ENCODE peak calls at places on chromosomes 7 and 10, in ten cellular contexts. One of them, this sample, is unnamed.

GRCh38 chr10:77644557-77645243 is 7.1 kb upstream of the KCNMA1 start:
- DNase-seq in SW480: no peak
- DNase-seq in Ammon's horn: no peak
- DNase-seq in occipital lobe: no peak
- DNase-seq in KG1: no peak
- DNase-seq in fibroblast of the aortic adventitia: no peak
- DNase-seq in H54: no peak
- DNase-seq in mucosa of gallbladder: no peak
- DNase-seq in uterus: no peak
- DNase-seq in coronary artery: no peak
- DNase-seq in this sample: no peak

GRCh38 chr7:5284304-5285281 is 1.9 kb downstream of the SLC29A4 start:
- DNase-seq in SW480: peak; percentile 84
- DNase-seq in Ammon's horn: peak; percentile 59
- DNase-seq in occipital lobe: no peak
- DNase-seq in KG1: no peak
- DNase-seq in fibroblast of the aortic adventitia: no peak
- DNase-seq in H54: peak; percentile 55
- DNase-seq in mucosa of gallbladder: no peak
- DNase-seq in uterus: no peak
- DNase-seq in coronary artery: no peak
- DNase-seq in this sample: peak; percentile 33

GRCh38 chr7:108135446-108136190 is 5.5 kb upstream of the LAMB4 start:
- DNase-seq in SW480: no peak
- DNase-seq in Ammon's horn: no peak
- DNase-seq in occipital lobe: no peak
- DNase-seq in KG1: peak; percentile 51
- DNase-seq in fibroblast of the aortic adventitia: no peak
- DNase-seq in H54: no peak
- DNase-seq in mucosa of gallbladder: no peak
- DNase-seq in uterus: no peak
- DNase-seq in coronary artery: no peak
- DNase-seq in this sample: peak; percentile 70

GRCh38 chr7:80831996-80832395 is 86.9 kb downstream of the SEMA3C start:
- DNase-seq in SW480: no peak
- DNase-seq in Ammon's horn: no peak
- DNase-seq in occipital lobe: no peak
- DNase-seq in KG1: no peak
- DNase-seq in fibroblast of the aortic adventitia: peak; percentile 45
- DNase-seq in H54: no peak
- DNase-seq in mucosa of gallbladder: no peak
- DNase-seq in uterus: no peak
- DNase-seq in coronary artery: no peak
- DNase-seq in this sample: no peak

GRCh38 chr10:44312401-44312800 is 72.5 kb downstream of the CXCL12 start:
- DNase-seq in SW480: no peak
- DNase-seq in Ammon's horn: no peak
- DNase-seq in occipital lobe: no peak
- DNase-seq in KG1: no peak
- DNase-seq in fibroblast of the aortic adventitia: no peak
- DNase-seq in H54: no peak
- DNase-seq in mucosa of gallbladder: no peak
- DNase-seq in uterus: no peak
- DNase-seq in coronary artery: no peak
- DNase-seq in this sample: peak; percentile 16

GRCh38 chr10:122263971-122264370 is 7.1 kb upstream of the BTBD16 start:
- DNase-seq in SW480: no peak
- DNase-seq in Ammon's horn: no peak
- DNase-seq in occipital lobe: no peak
- DNase-seq in KG1: no peak
- DNase-seq in fibroblast of the aortic adventitia: peak; percentile 88
- DNase-seq in H54: no peak
- DNase-seq in mucosa of gallbladder: no peak
- DNase-seq in uterus: no peak
- DNase-seq in coronary artery: no peak
- DNase-seq in this sample: no peak

GRCh38 chr7:78140109-78140508 is 341.5 kb downstream of the PHTF2 start:
- DNase-seq in SW480: no peak
- DNase-seq in Ammon's horn: no peak
- DNase-seq in occipital lobe: no peak
- DNase-seq in KG1: no peak
- DNase-seq in fibroblast of the aortic adventitia: no peak
- DNase-seq in H54: no peak
- DNase-seq in mucosa of gallbladder: no peak
- DNase-seq in uterus: no peak
- DNase-seq in coronary artery: no peak
- DNase-seq in this sample: no peak

GRCh38 chr7:45145881-45146280 is 11.7 kb upstream of the RAMP3 start:
- DNase-seq in SW480: no peak
- DNase-seq in Ammon's horn: no peak
- DNase-seq in occipital lobe: no peak
- DNase-seq in KG1: no peak
- DNase-seq in fibroblast of the aortic adventitia: no peak
- DNase-seq in H54: no peak
- DNase-seq in mucosa of gallbladder: no peak
- DNase-seq in uterus: no peak
- DNase-seq in coronary artery: peak; percentile 45
- DNase-seq in this sample: no peak

GRCh38 chr7:143938522-143939243 is 3.6 kb downstream of the OR2F2 start:
- DNase-seq in SW480: no peak
- DNase-seq in Ammon's horn: no peak
- DNase-seq in occipital lobe: no peak
- DNase-seq in KG1: no peak
- DNase-seq in fibroblast of the aortic adventitia: no peak
- DNase-seq in H54: no peak
- DNase-seq in mucosa of gallbladder: no peak
- DNase-seq in uterus: no peak
- DNase-seq in coronary artery: no peak
- DNase-seq in this sample: no peak

GRCh38 chr10:62554632-62555199 is 180.5 kb downstream of the ZNF365 start:
- DNase-seq in SW480: peak; percentile 44
- DNase-seq in Ammon's horn: peak; percentile 76
- DNase-seq in occipital lobe: no peak
- DNase-seq in KG1: no peak
- DNase-seq in fibroblast of the aortic adventitia: peak; percentile 73
- DNase-seq in H54: peak; percentile 11
- DNase-seq in mucosa of gallbladder: peak; percentile 12
- DNase-seq in uterus: no peak
- DNase-seq in coronary artery: no peak
- DNase-seq in this sample: peak; percentile 28

GRCh38 chr7:32905175-32905662 is 13.7 kb upstream of the KBTBD2 start:
- DNase-seq in SW480: no peak
- DNase-seq in Ammon's horn: peak; percentile 72
- DNase-seq in occipital lobe: peak; percentile 36
- DNase-seq in KG1: no peak
- DNase-seq in fibroblast of the aortic adventitia: peak; percentile 82
- DNase-seq in H54: peak; percentile 59
- DNase-seq in mucosa of gallbladder: peak; percentile 40
- DNase-seq in uterus: peak; percentile 33
- DNase-seq in coronary artery: no peak
- DNase-seq in this sample: peak; percentile 93

GRCh38 chr10:22984066-22984465 is 56.2 kb downstream of the ARMC3 start:
- DNase-seq in SW480: no peak
- DNase-seq in Ammon's horn: no peak
- DNase-seq in occipital lobe: no peak
- DNase-seq in KG1: no peak
- DNase-seq in fibroblast of the aortic adventitia: peak; percentile 16
- DNase-seq in H54: no peak
- DNase-seq in mucosa of gallbladder: no peak
- DNase-seq in uterus: no peak
- DNase-seq in coronary artery: no peak
- DNase-seq in this sample: no peak

GRCh38 chr7:46685051-46685450 is 764.0 kb upstream of the IGFBP3 start:
- DNase-seq in SW480: no peak
- DNase-seq in Ammon's horn: no peak
- DNase-seq in occipital lobe: no peak
- DNase-seq in KG1: no peak
- DNase-seq in fibroblast of the aortic adventitia: no peak
- DNase-seq in H54: no peak
- DNase-seq in mucosa of gallbladder: no peak
- DNase-seq in uterus: no peak
- DNase-seq in coronary artery: no peak
- DNase-seq in this sample: no peak

GRCh38 chr7:40865441-40866233 is 730.8 kb downstream of the SUGCT start:
- DNase-seq in SW480: no peak
- DNase-seq in Ammon's horn: no peak
- DNase-seq in occipital lobe: no peak
- DNase-seq in KG1: no peak
- DNase-seq in fibroblast of the aortic adventitia: no peak
- DNase-seq in H54: no peak
- DNase-seq in mucosa of gallbladder: no peak
- DNase-seq in uterus: no peak
- DNase-seq in coronary artery: no peak
- DNase-seq in this sample: no peak

GRCh38 chr7:56447864-56448693 is 331.9 kb upstream of the NUPR2 start:
- DNase-seq in SW480: no peak
- DNase-seq in Ammon's horn: peak; percentile 2
- DNase-seq in occipital lobe: no peak
- DNase-seq in KG1: peak; percentile 67
- DNase-seq in fibroblast of the aortic adventitia: no peak
- DNase-seq in H54: no peak
- DNase-seq in mucosa of gallbladder: no peak
- DNase-seq in uterus: peak; percentile 48
- DNase-seq in coronary artery: no peak
- DNase-seq in this sample: no peak

GRCh38 chr10:94602729-94603515 is 57.3 kb downstream of the HELLS start:
- DNase-seq in SW480: no peak
- DNase-seq in Ammon's horn: no peak
- DNase-seq in occipital lobe: no peak
- DNase-seq in KG1: no peak
- DNase-seq in fibroblast of the aortic adventitia: peak; percentile 40
- DNase-seq in H54: no peak
- DNase-seq in mucosa of gallbladder: no peak
- DNase-seq in uterus: no peak
- DNase-seq in coronary artery: no peak
- DNase-seq in this sample: no peak

GRCh38 chr7:40310213-40310612 is 175.4 kb downstream of the SUGCT start:
- DNase-seq in SW480: no peak
- DNase-seq in Ammon's horn: no peak
- DNase-seq in occipital lobe: no peak
- DNase-seq in KG1: no peak
- DNase-seq in fibroblast of the aortic adventitia: peak; percentile 42
- DNase-seq in H54: no peak
- DNase-seq in mucosa of gallbladder: no peak
- DNase-seq in uterus: no peak
- DNase-seq in coronary artery: no peak
- DNase-seq in this sample: no peak

This sample was measured in activated CD8-positive, alpha-beta T cell treated with anti-CD3 and anti-CD28 coated beads, Interleukin-2, amount 10 ng/mL, durations not matched to agents 7 days and 5 days.